ENCODE peak calls at places on chromosomes 4 and X, in nine cellular contexts. Z is PC-3; Y is GM23338; S is mesendoderm; I is CD8-positive, alpha-beta T cell; D is Panc1; P is HepG2; K is GM23248; H is CD8-positive, alpha-beta memory T cell. T is an unnamed sample. For H3K4me1, the result is how much of the 10 kb centered on the place peaks cover.

GRCh38 chr4:144666539-144667175 is 20.7 kb downstream of the HHIP start:
- DNase-seq in H (no peak), P (no peak), S (peak), K (peak), Y (no peak), D (no peak), I (no peak), Z (peak), T (no peak)

GRCh38 chr4:11585506-11585905 is 156.8 kb upstream of the HS3ST1 start:
- DNase-seq in D (no peak), K (no peak), H (no peak), Y (no peak), S (no peak), Z (peak), P (no peak), I (no peak), T (peak)

GRCh38 chrX:29797156-29797555 is 418.2 kb upstream of the MAGEB2 start:
- DNase-seq in Y (no peak), D (no peak), P (no peak), I (no peak), Z (no peak), S (no peak), K (no peak), H (no peak), T (no peak)

GRCh38 chrX:22538581-22538980 is 265.9 kb downstream of the CBLL2 start:
- DNase-seq in Z (peak), I (no peak), Y (no peak), P (no peak), K (peak), S (peak), D (no peak), H (no peak), T (peak)

GRCh38 chr4:154626793-154627484 is 14.5 kb upstream of the FGG start:
- DNase-seq in P (peak), Y (peak), H (peak), D (no peak), Z (peak), K (peak), S (peak), I (peak), T (no peak)

GRCh38 chr4:15888515-15888914 is 50.0 kb downstream of the FGFBP1 start:
- DNase-seq in S (no peak), D (no peak), P (no peak), I (no peak), H (no peak), Y (no peak), Z (no peak), K (no peak), T (no peak)

GRCh38 chr4:162274354-162274753 is 110.6 kb upstream of the FSTL5 start:
- DNase-seq in Z (peak), K (no peak), D (no peak), I (no peak), H (no peak), S (no peak), Y (no peak), P (no peak), T (peak)

GRCh38 chrX:26649534-26649933 is 433.6 kb downstream of the MAGEB5 start:
- DNase-seq in K (peak), I (no peak), P (peak), Z (peak), H (no peak), Y (peak), D (peak), S (peak), T (no peak)

GRCh38 chrX:104117753-104118152 is 5.4 kb downstream of the ZCCHC18 start:
- DNase-seq in Y (no peak), D (no peak), Z (no peak), S (no peak), H (no peak), I (no peak), P (no peak), K (no peak), T (no peak)

GRCh38 chr4:185183622-185184281 is 20.0 kb downstream of the CFAP97 start:
- DNase-seq in D (no peak), Y (peak), Z (peak), K (peak), H (peak), I (peak), S (peak), P (peak), T (peak)

GRCh38 chr4:47120783-47121182 is 89.4 kb downstream of the GABRB1 start:
- DNase-seq in Y (no peak), I (no peak), K (no peak), H (no peak), P (no peak), D (no peak), Z (no peak), S (no peak), T (no peak)

GRCh38 chr4:2923141-2923551 is 40.1 kb downstream of the NOP14 start:
- DNase-seq in Y (no peak), D (no peak), P (no peak), S (peak), I (no peak), K (no peak), H (no peak), Z (no peak), T (no peak)

GRCh38 chrX:134971926-134972325 is 18.9 kb upstream of the SMIM10 start:
- DNase-seq in Y (no peak), K (peak), H (no peak), P (no peak), I (no peak), S (no peak), Z (no peak), D (no peak), T (peak)

GRCh38 chr4:48380583-48381167 is 39.3 kb downstream of the SLAIN2 start:
- DNase-seq in I (no peak), S (no peak), Y (peak), Z (no peak), K (no peak), H (no peak), D (no peak), P (no peak), T (peak)

GRCh38 chr4:110902500-110902899 is 279.6 kb upstream of the PITX2 start:
- DNase-seq in I (no peak), Y (no peak), H (no peak), S (peak), P (no peak), D (no peak), Z (no peak), K (peak), T (peak)

GRCh38 chr4:22473268-22473667 is 42.6 kb downstream of the ADGRA3 start:
- DNase-seq in P (no peak), Z (no peak), Y (no peak), S (peak), H (no peak), K (peak), D (no peak), I (no peak), T (no peak)

GRCh38 chrX:12080265-12080664 is 58.0 kb upstream of the FRMPD4 start:
- DNase-seq in D (no peak), I (no peak), P (peak), K (peak), Y (peak), Z (peak), H (no peak), S (peak), T (no peak)

GRCh38 chrX:68829594-68830485 is 1.0 kb downstream of the EFNB1 start:
- DNase-seq in P (no peak), K (peak), H (peak), Z (no peak), S (no peak), I (peak), D (no peak), Y (peak), T (no peak)

GRCh38 chr4:75514131-75514948 is at the start of the genes RCHY1 and THAP6:
- DNase-seq in I (peak), Y (peak), Z (peak), P (peak), S (peak), H (peak), K (peak), D (peak), T (peak)
- H3K4me1 ChIP-seq in I (half or more), Y (under half), Z (under half), P (under half), S (under half), H (half or more), K (under half), D (under half), T (under half)

GRCh38 chrX:24156177-24156576 is 6.6 kb downstream of the ZFX start:
- DNase-seq in S (no peak), H (no peak), K (no peak), I (no peak), P (no peak), Z (no peak), D (no peak), Y (no peak), T (no peak)

GRCh38 chrX:24153175-24153795 is 3.8 kb downstream of the ZFX start:
- DNase-seq in I (peak), K (peak), D (no peak), Z (no peak), H (peak), Y (peak), S (peak), P (no peak), T (no peak)

GRCh38 chrX:24154490-24155034 is 5.0 kb downstream of the ZFX start:
- DNase-seq in Z (no peak), I (no peak), K (peak), H (no peak), S (no peak), D (no peak), P (no peak), Y (no peak), T (no peak)

GRCh38 chrX:24151513-24151912 is 2.0 kb downstream of the ZFX start:
- DNase-seq in H (no peak), D (no peak), I (no peak), K (peak), Z (no peak), P (no peak), S (no peak), Y (no peak), T (no peak)

GRCh38 chrX:24153796-24154189 is 4.3 kb downstream of the ZFX start:
- DNase-seq in P (no peak), S (no peak), Y (no peak), Z (peak), D (no peak), I (no peak), H (no peak), K (no peak), T (no peak)
- H3K27ac ChIP-seq in P (no peak), S (no peak), Y (no peak), Z (no peak), D (peak), I (no peak), H (no peak), K (peak), T (no peak)

GRCh38 chr4:141642068-141642467 is 5.7 kb downstream of the IL15 start:
- DNase-seq in I (no peak), H (no peak), Y (no peak), K (no peak), Z (no peak), P (no peak), D (no peak), S (no peak), T (no peak)
- H3K4me1 ChIP-seq in I (under half), H (under half), Y (under half), K (half or more), Z (half or more), P (under half), D (under half), S (under half), T (under half)

DNA sequence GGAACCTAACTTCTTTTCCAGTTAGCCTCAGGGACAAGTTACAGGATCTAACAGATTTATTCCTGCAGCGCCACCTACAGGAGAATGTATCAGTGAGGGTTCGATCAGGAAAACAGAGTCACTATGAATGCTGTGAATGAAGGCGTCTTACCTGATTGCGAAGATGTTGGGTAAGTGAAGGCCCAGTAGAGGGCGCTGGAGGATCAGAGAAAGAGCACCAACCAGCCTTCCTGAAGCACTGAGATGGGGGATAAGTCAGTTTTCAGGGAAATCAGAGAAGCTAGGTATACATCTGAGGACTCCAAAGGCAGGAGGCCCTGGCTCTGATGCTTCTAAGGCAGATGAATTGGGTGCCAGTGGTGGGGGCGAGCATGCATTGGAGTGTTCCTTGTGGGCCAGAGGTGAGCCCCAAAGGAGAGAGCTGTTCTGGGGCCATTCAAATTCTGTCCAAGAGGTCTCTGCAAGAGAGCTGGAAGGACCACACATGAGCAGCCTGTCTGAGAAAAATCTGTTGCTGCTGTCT is 169.9 kb upstream of the AADAT start:
- DNase-seq in H (no peak), K (peak), Z (peak), P (peak), D (peak), I (no peak), S (peak), Y (peak), T (peak)
- H3K27ac ChIP-seq in H (no peak), K (no peak), Z (no peak), P (no peak), D (no peak), I (no peak), S (no peak), Y (no peak), T (no peak)

T was measured in foreskin keratinocyte.